ENCODE peak calls at places on chromosomes 7 and 10, in ten cellular contexts. G is amniotic stem cell; H is HCEC 1CT; D is fibroblast of gingiva; K is activated CD4-positive, CD25-positive, alpha-beta regulatory T cell treated with anti-CD3 and anti-CD28 coated beads, Interleukin-2, amount 50 U/mL, for 72 hours; U is cardiac muscle cell; Y is stimulated activated CD8-positive, alpha-beta memory T cell treated with anti-CD3 and anti-CD28 coated beads, Interleukin-12 subunit alpha, Interleukin-12 subunit beta, amount 100 ng/mL, for 1 hour; Q is skeletal muscle cell; E is endothelial cell; I is psoas muscle. N is an unnamed sample.

GRCh38 chr10:131870411-131870810 is 30.4 kb upstream of the PPP2R2D start:
- DNase-seq in Q (no peak), Y (no peak), H (no peak), I (no peak), G (no peak), U (no peak), K (no peak), D (no peak), E (no peak), N (no peak)

GRCh38 chr7:113247198-113247597 is 128.8 kb upstream of the SMIM30 start:
- DNase-seq in I (no peak), E (no peak), Q (no peak), U (no peak), D (no peak), Y (no peak), H (no peak), K (no peak), G (no peak), N (no peak)

GRCh38 chr7:83643754-83644153 is 5.2 kb downstream of the SEMA3E start:
- DNase-seq in H (no peak), E (no peak), Q (no peak), D (no peak), U (no peak), K (no peak), I (no peak), G (no peak), Y (no peak), N (no peak)

GRCh38 chr10:110865184-110865803 is 6.4 kb upstream of the PDCD4 start:
- DNase-seq in E (no peak), G (peak), Q (peak), Y (no peak), D (peak), I (no peak), H (peak), U (no peak), K (no peak), N (no peak)

GRCh38 chr10:79246209-79246581 is 101.1 kb upstream of the PPIF start:
- DNase-seq in Y (no peak), K (no peak), H (no peak), D (peak), Q (no peak), E (no peak), U (no peak), G (no peak), I (peak), N (no peak)

GRCh38 chr7:69219381-69219780 is 378.9 kb upstream of the AUTS2 start:
- DNase-seq in Q (no peak), U (no peak), G (no peak), D (no peak), E (no peak), K (no peak), H (no peak), I (no peak), Y (no peak), N (no peak)

GRCh38 chr7:114086906-114087651 is 168.3 kb upstream of the PPP1R3A start:
- DNase-seq in Q (no peak), Y (no peak), D (peak), H (peak), K (no peak), G (no peak), I (peak), U (peak), E (peak), N (no peak)

GRCh38 chr10:112269266-112269665 is 13.9 kb upstream of the TECTB start:
- DNase-seq in G (no peak), D (no peak), K (no peak), I (no peak), E (no peak), Y (no peak), Q (no peak), H (peak), U (no peak), N (no peak)

GRCh38 chr7:47153076-47153475 is 428.8 kb downstream of the TNS3 start:
- DNase-seq in I (no peak), D (peak), Q (peak), E (no peak), Y (no peak), K (no peak), U (peak), G (peak), H (peak), N (peak)

GRCh38 chr7:6579446-6579845 is 2.2 kb downstream of the ZDHHC4 start:
- DNase-seq in K (no peak), D (no peak), I (no peak), Y (no peak), H (peak), Q (no peak), G (no peak), U (no peak), E (no peak), N (no peak)

GRCh38 chr10:18402766-18403346 is 248.5 kb downstream of the NSUN6 start:
- DNase-seq in E (no peak), G (no peak), Q (no peak), D (no peak), I (no peak), Y (no peak), K (no peak), U (no peak), H (peak), N (no peak)

GRCh38 chr7:68720722-68721121 is 877.6 kb upstream of the AUTS2 start:
- DNase-seq in I (no peak), H (no peak), Q (peak), D (no peak), G (no peak), K (no peak), Y (no peak), E (no peak), U (no peak), N (no peak)

GRCh38 chr7:84085147-84085546 is 109.4 kb downstream of the SEMA3A start:
- DNase-seq in I (no peak), G (no peak), Q (peak), H (peak), D (no peak), K (no peak), U (no peak), E (no peak), Y (no peak), N (no peak)

GRCh38 chr7:82904871-82905270 is 257.8 kb downstream of the PCLO start:
- DNase-seq in D (no peak), E (no peak), G (no peak), U (no peak), K (no peak), I (no peak), Q (no peak), Y (no peak), H (no peak), N (no peak)

GRCh38 chr7:18352339-18353255 is 143.0 kb upstream of the HDAC9 start:
- DNase-seq in E (peak), K (no peak), Y (no peak), G (no peak), H (peak), U (peak), D (peak), Q (peak), I (peak), N (no peak)

N was measured in AG09319.